ENCODE peak calls at places on chromosomes 3 and 15, in four cellular contexts. W is HFF-Myc; F is AG08395; A is stimulated activated CD4-positive, alpha-beta T cell treated with anti-CD3 and anti-CD28 coated beads, TNF-alpha, amount 100 ng/mL, for 24 hours. K is an unnamed sample.

GRCh38 chr3:127667119-127667681 is 5.6 kb upstream of the ABTB1 start:
- DNase-seq in W (no peak), F (no peak), A (no peak), K (no peak)

GRCh38 chr15:78265752-78266224 is 1.4 kb downstream of the DNAJA4 start:
- DNase-seq in W (peak; percentile 39), F (no peak), A (no peak), K (peak; percentile 43)

GRCh38 chr15:64426845-64427465 is 33.4 kb upstream of the ZNF609 start:
- DNase-seq in W (no peak), F (peak; percentile 9), A (no peak), K (peak; percentile 13)

GRCh38 chr15:36912311-36912712 is 188.0 kb downstream of the MEIS2 start:
- DNase-seq in W (no peak), F (no peak), A (no peak), K (no peak)

GRCh38 chr3:184295771-184296170 is 3.3 kb upstream of the PSMD2 start:
- DNase-seq in W (no peak), F (no peak), A (no peak), K (no peak)

GRCh38 chr3:156761007-156761406 is 65.1 kb upstream of the LEKR1 start:
- DNase-seq in W (no peak), F (no peak), A (no peak), K (no peak)

GRCh38 chr15:83305696-83306291 is 21.3 kb upstream of the BNC1 start:
- DNase-seq in W (no peak), F (no peak), A (no peak), K (no peak)

GRCh38 chr15:74203914-74204431 is 1.4 kb upstream of the STRA6 start:
- DNase-seq in W (no peak), F (peak; percentile 34), A (no peak), K (no peak)

GRCh38 chr3:12139111-12139511 is 19.6 kb downstream of the TIMP4 start:
- DNase-seq in W (no peak), F (peak; percentile 56), A (no peak), K (peak; percentile 54)

GRCh38 chr3:149765762-149766334 is 13.6 kb upstream of the COMMD2 start:
- DNase-seq in W (no peak), F (peak; percentile 36), A (no peak), K (no peak)

GRCh38 chr3:58333206-58334012 is 717 bp downstream of the PXK start:
- DNase-seq in W (no peak), F (no peak), A (no peak), K (no peak)

GRCh38 chr15:60469893-60470641 is 8.9 kb downstream of the ICE2 start:
- DNase-seq in W (no peak), F (no peak), A (no peak), K (no peak)

GRCh38 chr3:22900296-22900695 is 302.8 kb upstream of the UBE2E2 start:
- DNase-seq in W (no peak), F (no peak), A (no peak), K (no peak)

GRCh38 chr3:41808152-41808551 is 153.8 kb downstream of the ULK4 start:
- DNase-seq in W (peak; percentile 26), F (peak; percentile 61), A (no peak), K (peak; percentile 15)